ENCODE peak calls at places on chromosomes 4 and X, in six cellular contexts. M is mesenchymal stem cell, B is neuronal stem cell, S is IMR-90, T is trophoblast cell, Q is H1. E is an unnamed sample.
A peak's percentile ranks its signal among the peaks of the same experiment; 100 is the strongest.

GRCh38 chr4:119111296-119111695 is 24.3 kb upstream of the MYOZ2 start:
- DNase-seq in M (no peak), B (no peak), S (no peak), T (no peak), Q (no peak), E (no peak)

GRCh38 chr4:46329118-46329976 is 60.6 kb downstream of the GABRA2 start:
- DNase-seq in M (peak; percentile 77), B (peak; percentile 45), S (peak; percentile 61), T (no peak), Q (peak; percentile 7), E (peak; percentile 46)

GRCh38 chr4:56575820-56576429 is 70.3 kb downstream of the ARL9 start:
- DNase-seq in M (peak; percentile 65), B (no peak), S (peak; percentile 63), T (no peak), Q (no peak), E (no peak)

GRCh38 chr4:89312066-89312465 is 4.5 kb upstream of the GPRIN3 start:
- DNase-seq in M (no peak), B (no peak), S (no peak), T (no peak), Q (no peak), E (no peak)

GRCh38 chr4:89614155-89614554 is 222.8 kb downstream of the SNCA start:
- DNase-seq in M (no peak), B (no peak), S (no peak), T (no peak), Q (no peak), E (no peak)

GRCh38 chrX:54411732-54412131 is 28.5 kb upstream of the TSR2 start:
- DNase-seq in M (no peak), B (no peak), S (no peak), T (no peak), Q (no peak), E (no peak)

GRCh38 chrX:20665441-20665840 is 398.7 kb upstream of the RPS6KA3 start:
- DNase-seq in M (no peak), B (no peak), S (no peak), T (no peak), Q (no peak), E (no peak)

GRCh38 chrX:147884958-147885357 is 26.8 kb upstream of the FMR1 start:
- DNase-seq in M (no peak), B (no peak), S (no peak), T (peak; percentile 52), Q (no peak), E (no peak)

GRCh38 chr4:186297013-186297645 is 31.1 kb downstream of the F11 start:
- DNase-seq in M (peak; percentile 62), B (peak; percentile 59), S (peak; percentile 70), T (no peak), Q (no peak), E (no peak)

GRCh38 chr4:147059064-147059731 is 113.5 kb upstream of the TTC29 start:
- DNase-seq in M (no peak), B (no peak), S (no peak), T (no peak), Q (no peak), E (no peak)

GRCh38 chr4:143488684-143489083 is 24.8 kb upstream of the SMARCA5 start:
- DNase-seq in M (no peak), B (no peak), S (no peak), T (peak; percentile 88), Q (no peak), E (no peak)

GRCh38 chr4:123505077-123505456 is 108.5 kb downstream of the SPRY1 start:
- DNase-seq in M (peak; percentile 49), B (no peak), S (peak; percentile 20), T (no peak), Q (no peak), E (no peak)

GRCh38 chrX:149006235-149006634 is 498.9 kb downstream of the IDS start:
- DNase-seq in M (no peak), B (no peak), S (no peak), T (no peak), Q (no peak), E (no peak)

GRCh38 chr4:53659112-53659511 is 67.8 kb upstream of the LNX1 start:
- DNase-seq in M (no peak), B (no peak), S (no peak), T (no peak), Q (no peak), E (no peak)

GRCh38 chr4:6468376-6468775 is 4.0 kb downstream of the PPP2R2C start:
- DNase-seq in M (no peak), B (no peak), S (no peak), T (no peak), Q (no peak), E (no peak)

GRCh38 chr4:88752076-88752463 is 54.4 kb upstream of the NAP1L5 start:
- DNase-seq in M (no peak), B (no peak), S (no peak), T (no peak), Q (no peak), E (no peak)

GRCh38 chr4:76998251-76998901 is 48.8 kb downstream of the SEPTIN11 start:
- DNase-seq in M (peak; percentile 78), B (no peak), S (peak; percentile 75), T (peak; percentile 87), Q (no peak), E (no peak)

GRCh38 chr4:1003271-1004070 is 8.0 kb upstream of the FGFRL1 start:
- DNase-seq in M (no peak), B (no peak), S (no peak), T (no peak), Q (no peak), E (no peak)

GRCh38 chr4:139501531-139502311 is 47.8 kb downstream of the RAB33B start:
- DNase-seq in M (no peak), B (no peak), S (no peak), T (no peak), Q (no peak), E (no peak)

GRCh38 chr4:134024251-134024650 is 177.3 kb downstream of the PABPC4L start:
- DNase-seq in M (peak; percentile 9), B (no peak), S (no peak), T (no peak), Q (no peak), E (no peak)

GRCh38 chrX:45774961-45775360 is 574.3 kb upstream of the DIPK2B start:
- DNase-seq in M (no peak), B (no peak), S (peak; percentile 81), T (no peak), Q (no peak), E (no peak)

GRCh38 chrX:56232221-56233082 is at the start of gene KLF8:
- DNase-seq in M (no peak), B (no peak), S (no peak), T (peak; percentile 42), Q (no peak), E (peak; percentile 77)

GRCh38 chr4:77599378-77599777 is 6.2 kb upstream of the CXCL13 start:
- DNase-seq in M (peak; percentile 52), B (no peak), S (peak; percentile 41), T (peak; percentile 21), Q (no peak), E (peak; percentile 52)

GRCh38 chrX:79287724-79288123 is 79.4 kb downstream of the ITM2A start:
- DNase-seq in M (no peak), B (no peak), S (no peak), T (no peak), Q (no peak), E (no peak)

GRCh38 chr4:163393471-163393870 is 49.8 kb downstream of the NPY5R start:
- DNase-seq in M (no peak), B (no peak), S (no peak), T (no peak), Q (no peak), E (no peak)

GRCh38 chr4:139331185-139331584 is 28.9 kb upstream of the NDUFC1 start:
- DNase-seq in M (no peak), B (no peak), S (no peak), T (no peak), Q (no peak), E (no peak)

GRCh38 chrX:46576458-46576857 is 2.9 kb downstream of the CHST7 start:
- DNase-seq in M (no peak), B (no peak), S (no peak), T (no peak), Q (no peak), E (no peak)

GRCh38 chr4:144562019-144562740 is 83.8 kb upstream of the HHIP start:
- DNase-seq in M (no peak), B (no peak), S (no peak), T (no peak), Q (peak; percentile 15), E (peak; percentile 63)

GRCh38 chr4:157004279-157005161 is 32.9 kb upstream of the PDGFC start:
- DNase-seq in M (no peak), B (no peak), S (no peak), T (no peak), Q (no peak), E (no peak)

GRCh38 chr4:138659041-138659565 is 356.5 kb upstream of the NOCT start:
- DNase-seq in M (no peak), B (no peak), S (no peak), T (no peak), Q (no peak), E (peak; percentile 54)

GRCh38 chr4:77699731-77700210 is 94.2 kb downstream of the CXCL13 start:
- DNase-seq in M (peak; percentile 94), B (peak; percentile 55), S (peak; percentile 93), T (peak; percentile 46), Q (no peak), E (peak; percentile 62)

GRCh38 chr4:154953691-154954090 is 172.6 kb downstream of the RBM46 start:
- DNase-seq in M (no peak), B (no peak), S (no peak), T (no peak), Q (no peak), E (no peak)
- H3K14ac ChIP-seq in M (no peak overlapping the region), B (no peak overlapping the region), S (no peak overlapping the region), T (no peak overlapping the region), Q (no peak overlapping the region), E (no peak overlapping the region)

DNA sequence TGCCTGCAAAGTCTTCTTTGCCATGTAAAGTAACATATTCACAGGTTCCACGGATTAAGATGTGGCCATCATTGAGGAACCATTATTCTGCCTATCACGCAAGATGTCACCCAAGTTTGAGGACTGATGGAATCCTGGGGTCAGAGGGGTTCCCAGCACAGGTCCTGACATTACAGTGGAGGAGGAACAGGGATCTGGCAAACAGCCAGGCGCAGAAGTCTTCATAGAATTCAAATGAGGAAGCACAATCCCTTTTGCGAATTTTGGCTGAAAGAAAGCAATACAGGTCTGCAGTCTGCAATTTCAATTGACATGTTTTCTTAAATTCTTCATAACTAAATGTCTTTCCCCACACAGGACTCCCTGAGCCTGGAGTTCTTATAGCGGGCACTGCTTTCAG is 14.5 kb downstream of the DOCK11 start:
- DNase-seq in M (no peak), B (no peak), S (no peak), T (no peak), Q (no peak), E (no peak)
- H3K4me1 ChIP-seq in M (no peaks in the 10 kb centered on the region), B (no peaks in the 10 kb centered on the region), S (no peaks in the 10 kb centered on the region), T (no peaks in the 10 kb centered on the region), Q (no peaks in the 10 kb centered on the region), E (no peaks in the 10 kb centered on the region)

DNA sequence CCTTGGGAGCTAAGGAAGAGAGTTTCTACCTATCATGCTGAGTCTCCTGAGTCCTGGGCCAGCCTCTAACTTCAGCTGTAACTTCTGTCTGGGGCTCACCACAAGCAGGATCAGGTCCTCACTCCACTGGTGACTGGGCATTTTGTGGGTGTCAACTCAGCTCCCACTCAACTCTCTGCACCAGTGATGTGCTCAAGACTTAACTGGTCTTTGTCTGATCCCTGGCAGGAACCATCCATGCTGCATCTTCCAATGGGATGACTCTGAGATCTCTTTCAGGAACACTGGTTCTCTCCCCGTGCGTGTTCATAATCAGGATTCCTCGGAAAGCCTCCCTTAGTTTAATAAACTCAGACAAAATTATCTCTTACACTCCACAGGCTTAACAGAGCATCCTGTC is 82.3 kb downstream of the COMMD8 start:
- DNase-seq in M (no peak), B (no peak), S (no peak), T (no peak), Q (no peak), E (no peak)
- H3K23ac ChIP-seq in M (no peak overlapping the region), B (no peak overlapping the region), S (peak overlapping the region; percentile 26), T (no peak overlapping the region), Q (no peak overlapping the region), E (no peak overlapping the region)

GRCh38 chr4:91099666-91100065 is 972.5 kb downstream of the CCSER1 start:
- DNase-seq in M (no peak), B (no peak), S (no peak), T (no peak), Q (no peak), E (no peak)
- H3K14ac ChIP-seq in M (no peak overlapping the region), B (no peak overlapping the region), S (no peak overlapping the region), T (no peak overlapping the region), Q (no peak overlapping the region), E (no peak overlapping the region)